ENCODE peak calls at places on chromosomes 11 and 22, in five cellular contexts. A is HepG2, O is GM12878, L is H1, Z is K562. F is an unnamed sample.

GRCh38 chr11:116825854-116826750 is 3.0 kb upstream of the APOA4 start:
- DNase-seq in A (no peak), O (no peak), L (no peak), Z (no peak), F (no peak)

GRCh38 chr11:34358258-34358665 is 452 bp upstream of the ABTB2 start:
- DNase-seq in A (peak; percentile 75), O (no peak), L (no peak), Z (peak; percentile 76), F (no peak)

GRCh38 chr11:35764414-35764813 is 101.8 kb downstream of the TRIM44 start:
- DNase-seq in A (no peak), O (no peak), L (no peak), Z (no peak), F (no peak)

GRCh38 chr22:35305525-35306070 is 5.9 kb downstream of the TOM1 start:
- DNase-seq in A (no peak), O (no peak), L (no peak), Z (no peak), F (no peak)

GRCh38 chr11:123351375-123351774 is 78.7 kb upstream of the GRAMD1B start:
- DNase-seq in A (no peak), O (no peak), L (peak; percentile 61), Z (no peak), F (peak; percentile 55)

GRCh38 chr11:11979487-11980117 is 28.8 kb downstream of the DKK3 start:
- DNase-seq in A (no peak), O (no peak), L (no peak), Z (no peak), F (peak; percentile 69)

GRCh38 chr22:40472036-40472435 is 101.6 kb downstream of the SGSM3 start:
- DNase-seq in A (no peak), O (no peak), L (no peak), Z (no peak), F (no peak)

GRCh38 chr11:65288706-65289536 is 25.7 kb upstream of the CDC42EP2 start:
- DNase-seq in A (no peak), O (no peak), L (no peak), Z (no peak), F (peak; percentile 85)

GRCh38 chr22:43299736-43300135 is 43.4 kb downstream of the SCUBE1 start:
- DNase-seq in A (no peak), O (no peak), L (no peak), Z (no peak), F (no peak)

GRCh38 chr11:95296621-95297025 is 65.6 kb upstream of the SESN3 start:
- DNase-seq in A (no peak), O (peak; percentile 39), L (no peak), Z (no peak), F (no peak)

GRCh38 chr11:74710291-74710938 is 20.8 kb downstream of the CHRDL2 start:
- DNase-seq in A (no peak), O (no peak), L (no peak), Z (peak; percentile 45), F (peak; percentile 72)

GRCh38 chr11:61486779-61487178 is 21.8 kb upstream of the LRRC10B start:
- DNase-seq in A (no peak), O (no peak), L (no peak), Z (no peak), F (no peak)

GRCh38 chr22:49091917-49092545 is 735.6 kb downstream of the BRD1 start:
- DNase-seq in A (no peak), O (no peak), L (no peak), Z (no peak), F (no peak)

GRCh38 chr11:128790200-128790599 is 76.9 kb downstream of the KCNJ1 start:
- DNase-seq in A (no peak), O (no peak), L (no peak), Z (no peak), F (no peak)

GRCh38 chr11:66335531-66336233 is 552 bp downstream of the RIN1 start:
- DNase-seq in A (no peak), O (no peak), L (peak; percentile 77), Z (no peak), F (peak; percentile 81)
- TF ChIP-seq JUND in A (no peak), O (no peak), L (no peak), Z (no peak), F (no peak)

GRCh38 chr22:17161991-17162390 is 2.9 kb upstream of the HDHD5 start:
- DNase-seq in A (no peak), O (no peak), L (no peak), Z (no peak), F (no peak)
- TF ChIP-seq EP300 in A (no peak), O (no peak), L (no peak), Z (no peak), F (no peak)

GRCh38 chr22:37334859-37335818 is 52.8 kb downstream of the CYTH4 start:
- DNase-seq in A (no peak), O (no peak), L (peak; percentile 76), Z (no peak), F (peak; percentile 82)
- TF ChIP-seq JUND in A (no peak), O (no peak), L (no peak), Z (no peak), F (no peak)

DNA sequence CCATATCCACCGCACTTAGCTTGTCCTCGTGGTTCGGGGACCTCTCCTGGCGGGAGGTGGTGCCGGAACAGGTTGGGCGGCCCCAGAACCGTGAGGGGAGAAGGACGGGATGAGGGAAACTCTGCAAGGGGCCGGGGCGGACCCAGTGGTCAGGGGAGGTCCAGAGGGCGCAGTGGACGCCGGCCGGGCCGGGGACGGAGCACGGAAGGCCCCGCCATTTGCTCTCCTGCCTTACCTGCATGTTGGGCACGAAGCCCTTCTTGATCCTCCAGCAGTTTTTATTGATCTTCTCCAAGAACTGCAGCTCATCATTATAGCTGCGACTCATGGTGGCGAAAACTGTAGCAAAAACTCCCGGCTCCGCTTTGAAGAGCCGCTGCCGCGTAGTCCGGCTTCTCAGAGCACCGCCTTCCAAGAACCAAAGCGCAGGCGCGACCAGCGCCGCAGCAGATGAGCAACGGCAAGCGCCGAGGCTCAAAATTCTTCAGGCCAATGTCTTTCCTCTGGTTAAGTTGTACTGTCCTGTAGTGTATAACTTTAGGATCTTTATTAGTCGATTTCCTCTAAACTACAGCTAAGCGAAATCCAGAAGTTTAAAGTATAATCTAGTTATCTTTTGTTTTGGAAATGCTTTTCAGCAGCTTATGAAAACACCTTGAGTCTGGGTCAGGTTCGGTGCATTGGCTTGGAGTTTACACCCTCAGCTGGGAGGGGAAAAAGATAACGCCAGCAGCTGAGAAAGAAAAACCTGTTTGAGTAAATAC is at the start of gene RTCB:
- DNase-seq in A (peak; percentile 83), O (peak; percentile 80), L (peak; percentile 92), Z (peak; percentile 68), F (peak; percentile 83)
- TF ChIP-seq EP300 in A (no peak), O (no peak), L (no peak), Z (no peak), F (peak; percentile 11)